ENCODE peak calls at places on chromosomes 7 and 10, in eight cellular contexts. H is activated CD8-positive, alpha-beta memory T cell treated with anti-CD3 and anti-CD28 coated beads for 48 hours; I is T-helper 9 cell; G is left lung; L is NCI-H1436; E is NCI-H2081; V is activated CD8-positive, alpha-beta T cell treated with anti-CD3 and anti-CD28 coated beads, Interleukin-2, amount 10 ng/mL, durations not matched to agents 7 days and 5 days; Q is cardiac muscle cell. Z is an unnamed sample.

GRCh38 chr7:22702516-22702915 is 24.5 kb upstream of the IL6 start:
- DNase-seq in H (no peak), I (no peak), G (no peak), L (no peak), E (no peak), V (no peak), Q (no peak), Z (no peak)

GRCh38 chr7:137078781-137079180 is 210.3 kb downstream of the CHRM2 start:
- DNase-seq in H (no peak), I (no peak), G (no peak), L (no peak), E (no peak), V (no peak), Q (no peak), Z (no peak)

GRCh38 chr10:113581092-113581491 is 28.2 kb downstream of the HABP2 start:
- DNase-seq in H (no peak), I (no peak), G (no peak), L (no peak), E (no peak), V (no peak), Q (no peak), Z (no peak)

GRCh38 chr7:102891693-102892261 is 21.0 kb upstream of the LRRC17 start:
- DNase-seq in H (no peak), I (no peak), G (no peak), L (no peak), E (no peak), V (no peak), Q (no peak), Z (no peak)

GRCh38 chr7:43520201-43520600 is 62.7 kb upstream of the STK17A start:
- DNase-seq in H (no peak), I (no peak), G (no peak), L (no peak), E (no peak), V (no peak), Q (no peak), Z (no peak)

GRCh38 chr10:75788394-75789205 is 357.2 kb downstream of the LRMDA start:
- DNase-seq in H (no peak), I (no peak), G (no peak), L (no peak), E (no peak), V (no peak), Q (no peak), Z (no peak)

GRCh38 chr7:121741896-121742295 is 131.1 kb upstream of the PTPRZ1 start:
- DNase-seq in H (no peak), I (no peak), G (no peak), L (peak), E (no peak), V (no peak), Q (no peak), Z (no peak)

GRCh38 chr7:54992876-54993490 is 25.8 kb upstream of the EGFR start:
- DNase-seq in H (no peak), I (no peak), G (no peak), L (no peak), E (no peak), V (no peak), Q (no peak), Z (no peak)

GRCh38 chr7:40329601-40330153 is 194.9 kb downstream of the SUGCT start:
- DNase-seq in H (no peak), I (no peak), G (no peak), L (peak), E (peak), V (no peak), Q (peak), Z (no peak)

Z was measured in lower lobe of right lung.